ENCODE peak calls at places on chromosomes 16 and 17, in six cellular contexts. H, Y, X, T, Q and G are unnamed samples. For H3K4me1, the result is how much of the 10 kb centered on the place peaks cover.

GRCh38 chr17:72373910-72374741 is 253.3 kb downstream of the SOX9 start:
- DNase-seq in Y (no peak), H (peak), T (peak), X (peak), Q (no peak), G (no peak)

GRCh38 chr16:12896562-12896961 is 4.8 kb upstream of the SHISA9 start:
- DNase-seq in X (no peak), T (peak), Y (no peak), H (no peak), Q (no peak), G (no peak)

GRCh38 chr17:20284018-20284417 is 183.3 kb downstream of the LGALS9B start:
- DNase-seq in X (no peak), T (no peak), Y (no peak), Q (no peak), H (peak), G (no peak)

GRCh38 chr17:48002920-48003685 is 32.2 kb downstream of the CDK5RAP3 start:
- DNase-seq in Q (no peak), T (peak), H (no peak), X (no peak), Y (no peak), G (no peak)

GRCh38 chr17:11940904-11941303 is 56.4 kb downstream of the ZNF18 start:
- DNase-seq in H (no peak), Q (no peak), T (no peak), X (no peak), Y (no peak), G (no peak)

GRCh38 chr17:57939797-57940196 is 15.4 kb downstream of the CUEDC1 start:
- DNase-seq in Y (no peak), H (no peak), T (no peak), Q (no peak), X (peak), G (no peak)

GRCh38 chr16:25014500-25015147 is 545 bp downstream of the ARHGAP17 start:
- DNase-seq in Q (peak), Y (peak), H (peak), T (peak), X (peak), G (peak)

GRCh38 chr16:69709456-69710084 is 16.8 kb downstream of the NQO1 start:
- DNase-seq in T (peak), X (no peak), Y (no peak), Q (peak), H (peak), G (no peak)

GRCh38 chr17:44279586-44280344 is 11.8 kb upstream of the SLC4A1 start:
- DNase-seq in T (peak), H (peak), Q (peak), X (peak), Y (peak), G (no peak)

DNA sequence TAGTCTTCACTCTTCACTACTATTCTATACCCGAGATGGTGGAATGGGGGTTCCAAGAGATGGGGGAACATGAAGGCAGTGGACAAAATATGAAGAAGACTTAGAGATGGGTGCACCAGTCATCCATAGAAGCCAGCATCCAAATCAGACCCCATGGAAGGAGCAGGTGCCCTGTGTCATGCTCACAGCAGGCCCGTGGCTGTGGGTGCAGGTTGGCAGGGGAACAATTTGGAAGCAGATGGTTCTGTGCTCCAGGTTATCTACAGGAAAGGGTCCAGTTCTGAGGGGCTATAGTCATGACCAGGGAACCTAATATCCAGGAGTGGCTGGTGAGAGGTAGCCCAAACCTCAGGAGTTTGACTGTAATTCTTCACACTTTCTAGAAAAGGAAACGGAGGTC is 9.6 kb upstream of the LPCAT2 start:
- DNase-seq in Y (no peak), H (no peak), X (no peak), T (no peak), Q (no peak), G (no peak)
- H3K4me1 ChIP-seq in Y (under half), H (under half), X (under half), T (half or more), Q (under half), G (under half)

DNA sequence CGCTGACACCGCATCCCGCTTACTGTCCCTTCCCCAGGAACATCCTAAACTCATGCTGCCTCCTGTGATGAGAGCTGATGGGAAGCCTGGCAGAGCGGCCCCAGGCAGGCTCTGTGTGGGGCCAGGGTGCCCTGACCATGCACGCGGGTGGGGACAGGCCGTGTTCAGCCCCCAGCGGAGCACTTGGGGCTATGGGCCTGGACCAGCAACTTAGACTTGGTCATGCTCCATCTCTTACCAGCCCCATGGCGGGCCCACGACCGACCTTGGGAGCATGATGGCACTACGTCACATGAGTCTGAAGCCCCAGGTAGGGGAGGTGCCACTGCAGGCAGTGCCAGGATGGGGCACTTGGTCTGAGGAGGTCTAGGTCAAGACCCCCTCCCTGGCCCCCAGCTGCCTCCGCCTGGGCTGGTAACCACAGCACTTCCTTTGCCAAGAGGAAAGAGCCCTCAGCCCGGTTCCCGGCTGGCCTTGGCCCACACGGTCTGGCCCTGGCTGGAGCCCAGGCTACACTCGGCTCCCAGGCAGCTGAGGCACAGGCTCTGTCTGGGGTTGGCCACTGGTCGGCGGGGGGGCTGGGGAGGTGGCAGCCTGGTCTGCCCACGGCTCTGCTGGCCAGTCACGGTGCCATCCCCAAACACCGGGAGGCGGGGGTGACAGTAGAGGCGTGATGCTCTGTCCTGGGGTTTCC is 25.7 kb downstream of the BAHCC1 start:
- DNase-seq in Y (peak), Q (peak), X (peak), T (peak), H (peak), G (no peak)
- H3K27ac ChIP-seq in Y (peak), Q (peak), X (peak), T (peak), H (peak), G (no peak)

DNA sequence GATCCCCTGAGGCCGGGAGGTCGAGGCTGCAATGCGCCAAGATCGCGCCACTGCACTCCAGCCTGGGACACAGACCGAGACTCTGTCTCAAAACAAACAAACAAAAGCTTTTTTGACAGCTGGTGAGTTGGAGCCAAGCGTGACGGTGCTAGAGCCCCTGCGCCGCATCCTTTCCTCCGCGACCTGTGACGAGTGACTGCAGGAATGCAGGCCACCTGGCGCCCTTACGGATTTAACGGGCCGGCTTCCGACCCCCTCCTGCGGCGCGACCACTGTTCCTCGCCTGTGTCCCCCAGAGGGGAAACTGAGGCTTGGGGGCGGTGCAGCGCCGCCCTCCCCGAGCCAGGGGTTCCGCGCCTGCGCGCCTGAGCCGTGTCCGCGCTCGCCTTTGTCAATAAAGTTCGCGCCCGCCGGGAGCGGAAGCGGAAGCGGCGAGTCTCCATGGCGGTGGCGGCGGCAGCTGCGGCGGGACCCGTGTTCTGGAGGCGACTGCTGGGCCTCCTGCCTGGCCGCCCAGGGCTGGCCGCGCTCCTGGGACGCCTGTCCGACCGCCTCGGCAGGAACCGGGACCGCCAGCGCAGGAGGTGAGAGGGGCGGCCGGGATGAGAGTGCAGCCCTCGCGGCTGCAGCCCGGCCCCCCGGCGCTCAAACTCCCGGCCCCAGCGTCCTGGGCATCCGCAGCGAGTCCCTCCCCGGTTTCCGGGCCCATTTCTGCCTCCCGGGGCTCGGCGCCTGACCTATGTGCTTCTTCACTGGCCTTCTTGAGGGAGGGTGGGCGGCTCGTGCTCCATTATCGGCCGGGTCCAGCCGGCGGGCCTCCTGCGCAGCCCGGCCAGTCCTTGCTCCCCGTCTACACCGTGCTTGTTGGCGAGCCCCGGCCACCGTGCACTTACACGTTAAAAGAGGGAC is at the start of gene PGS1:
- DNase-seq in T (peak), H (peak), Y (peak), X (peak), Q (peak), G (peak)
- H3K4me3 ChIP-seq in T (peak), H (peak), Y (peak), X (peak), Q (peak), G (peak)

GRCh38 chr16:87707714-87708113 is 58.1 kb downstream of the KLHDC4 start:
- DNase-seq in T (no peak), Y (no peak), Q (no peak), X (peak), H (no peak), G (no peak)

GRCh38 chr16:87709677-87710076 is 56.1 kb downstream of the KLHDC4 start:
- DNase-seq in H (no peak), T (no peak), X (peak), Y (no peak), Q (no peak), G (no peak)

GRCh38 chr16:87710887-87711286 is 54.9 kb downstream of the KLHDC4 start:
- DNase-seq in Q (no peak), T (no peak), Y (no peak), X (peak), H (no peak), G (no peak)

GRCh38 chr16:87708181-87708580 is 57.6 kb downstream of the KLHDC4 start:
- DNase-seq in Q (no peak), T (no peak), X (peak), H (no peak), Y (no peak), G (no peak)

DNA sequence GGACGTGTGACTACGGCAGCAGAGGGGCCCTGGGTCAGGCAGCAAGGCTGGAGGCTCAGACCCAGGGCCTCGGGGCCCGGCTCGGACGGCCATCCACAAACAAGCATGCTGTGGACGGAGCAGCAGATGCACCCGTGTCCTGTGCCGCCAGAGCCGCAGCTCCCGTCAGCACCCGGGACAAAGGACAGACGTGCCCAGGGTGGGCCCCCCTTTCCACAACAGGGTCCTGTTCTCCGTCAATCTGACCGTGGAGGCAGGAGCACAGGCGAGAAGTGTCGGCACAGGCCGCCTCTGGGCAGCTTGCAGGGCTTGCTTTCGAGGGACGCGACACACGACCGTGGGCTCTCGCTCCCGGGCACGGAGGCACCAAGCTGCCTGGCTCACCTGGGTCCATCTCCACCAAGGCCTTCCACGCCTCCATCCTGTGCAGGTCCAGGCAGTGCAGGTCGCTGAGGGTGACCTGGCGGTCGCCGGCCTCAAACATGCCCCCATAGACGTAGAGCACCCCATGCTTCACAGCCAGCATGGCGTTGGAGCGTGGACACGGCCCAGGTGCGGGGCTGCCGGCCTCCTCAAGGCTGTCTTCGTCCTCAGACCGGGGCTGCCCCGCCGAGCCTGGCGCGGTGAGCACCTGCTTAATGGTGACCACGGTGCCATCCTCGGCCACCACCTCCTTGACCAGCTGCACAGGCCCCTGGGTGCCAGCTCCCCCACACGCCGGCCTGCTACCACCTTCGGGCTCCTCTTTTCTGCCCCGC is 56.7 kb downstream of the KLHDC4 start:
- DNase-seq in Q (no peak), Y (no peak), T (no peak), H (no peak), X (peak), G (no peak)
- H3K4me1 ChIP-seq in Q (under half), Y (under half), T (under half), H (under half), X (under half), G (under half)